ENCODE peak calls at places on chromosomes 3 and 15, in nine cellular contexts. S is K562, H is GM23338, M is A549, R is SK-N-SH, I is HCT116, N is HL-60, B is HepG2, E is GM12878. U is an unnamed sample.

GRCh38 chr15:47390208-47390765 is 327.0 kb upstream of the SEMA6D start:
- DNase-seq in S (no peak), H (no peak), M (no peak), R (no peak), I (no peak), N (no peak), B (no peak), E (no peak), U (no peak)

GRCh38 chr3:67704322-67704721 is 49.9 kb upstream of the SUCLG2 start:
- DNase-seq in S (no peak), H (peak), M (no peak), R (no peak), I (no peak), N (no peak), B (no peak), E (no peak), U (no peak)

GRCh38 chr3:197317250-197317963 is 19.0 kb upstream of the DLG1 start:
- DNase-seq in S (no peak), H (no peak), M (no peak), R (no peak), I (peak), N (no peak), B (no peak), E (no peak), U (no peak)

GRCh38 chr3:35500641-35501353 is 138.5 kb upstream of the ARPP21 start:
- DNase-seq in S (no peak), H (no peak), M (no peak), R (no peak), I (no peak), N (no peak), B (no peak), E (no peak), U (no peak)

GRCh38 chr15:56038015-56038414 is 44.6 kb upstream of the NEDD4 start:
- DNase-seq in S (no peak), H (no peak), M (no peak), R (no peak), I (no peak), N (no peak), B (no peak), E (no peak), U (no peak)

GRCh38 chr3:149813367-149814281 is 609 bp downstream of the RNF13 start:
- DNase-seq in S (peak), H (peak), M (no peak), R (peak), I (no peak), N (no peak), B (peak), E (no peak), U (no peak)

GRCh38 chr3:136595862-136596697 is 156.1 kb downstream of the STAG1 start:
- DNase-seq in S (no peak), H (no peak), M (no peak), R (no peak), I (no peak), N (no peak), B (no peak), E (no peak), U (no peak)

GRCh38 chr3:10693457-10693856 is 122.6 kb upstream of the SLC6A11 start:
- DNase-seq in S (no peak), H (peak), M (no peak), R (no peak), I (no peak), N (no peak), B (no peak), E (no peak), U (no peak)

GRCh38 chr3:126541628-126542339 is 16.9 kb downstream of the C3orf22 start:
- DNase-seq in S (no peak), H (peak), M (no peak), R (no peak), I (no peak), N (no peak), B (no peak), E (no peak), U (no peak)

GRCh38 chr3:23172059-23172458 is 31.1 kb upstream of the UBE2E2 start:
- DNase-seq in S (no peak), H (no peak), M (no peak), R (no peak), I (no peak), N (no peak), B (no peak), E (no peak), U (no peak)

GRCh38 chr15:75641603-75642002 is 1.6 kb upstream of the IMP3 start:
- DNase-seq in S (no peak), H (no peak), M (no peak), R (no peak), I (no peak), N (no peak), B (no peak), E (no peak), U (no peak)

DNA sequence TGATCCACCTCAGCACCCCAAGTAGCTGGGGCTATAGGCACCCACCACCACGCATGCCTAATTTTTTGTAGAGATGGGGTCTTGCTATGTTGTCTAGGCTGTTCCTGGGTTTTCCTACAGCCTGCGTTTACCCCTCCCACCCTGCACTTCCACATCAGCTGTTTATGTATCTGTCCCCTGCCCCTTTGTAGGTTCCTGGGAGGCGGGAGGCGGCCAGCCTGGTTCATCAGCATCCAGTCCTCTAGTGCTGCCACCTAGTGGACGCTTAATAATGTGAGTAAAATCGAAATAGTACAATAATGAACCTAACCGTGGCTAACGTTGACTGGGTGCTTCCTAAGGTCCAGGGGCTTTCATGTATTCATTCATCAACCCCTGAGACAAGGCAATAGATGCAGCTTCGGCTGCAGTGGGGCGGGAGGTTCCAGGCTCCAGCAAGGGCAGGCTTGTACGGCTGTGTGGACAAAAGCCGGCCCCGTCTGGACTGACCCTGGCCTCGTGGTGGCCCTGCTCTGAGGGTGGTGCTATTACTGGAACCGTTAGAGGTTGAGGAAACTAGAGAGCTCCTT is 1.2 kb upstream of the LCTL start:
- DNase-seq in S (peak), H (peak), M (peak), R (peak), I (peak), N (peak), B (peak), E (peak), U (peak)
- TF ChIP-seq REST in S (no peak), H (no peak), M (no peak), R (no peak), I (no peak), N (no peak), B (no peak), E (no peak), U (no peak)

DNA sequence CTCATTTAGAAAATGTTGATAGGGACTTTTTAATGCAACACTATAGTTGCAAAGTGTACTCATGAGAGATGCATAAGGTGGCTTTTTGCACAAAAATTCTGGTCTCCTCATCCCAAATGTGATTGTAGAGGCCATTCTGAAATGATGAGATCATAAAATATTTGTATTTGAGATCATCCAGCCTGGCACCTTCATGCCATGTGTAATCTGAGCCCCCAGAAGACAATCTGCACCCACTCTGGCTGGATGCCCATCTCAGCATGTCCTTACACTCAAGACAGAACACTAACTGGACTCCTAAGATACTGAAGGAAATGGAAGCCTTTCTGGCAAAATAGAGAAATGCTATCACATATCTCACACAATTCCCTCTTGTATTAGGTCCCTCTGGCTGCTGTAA is 49.2 kb downstream of the SLC7A14 start:
- DNase-seq in S (no peak), H (no peak), M (no peak), R (no peak), I (no peak), N (no peak), B (no peak), E (no peak), U (no peak)
- TF ChIP-seq REST in S (no peak), H (no peak), M (no peak), R (no peak), I (no peak), N (no peak), B (no peak), E (no peak), U (no peak)

GRCh38 chr3:1068985-1069384 is 23.8 kb upstream of the CNTN6 start:
- DNase-seq in S (no peak), H (no peak), M (no peak), R (no peak), I (no peak), N (no peak), B (no peak), E (no peak), U (no peak)

DNA sequence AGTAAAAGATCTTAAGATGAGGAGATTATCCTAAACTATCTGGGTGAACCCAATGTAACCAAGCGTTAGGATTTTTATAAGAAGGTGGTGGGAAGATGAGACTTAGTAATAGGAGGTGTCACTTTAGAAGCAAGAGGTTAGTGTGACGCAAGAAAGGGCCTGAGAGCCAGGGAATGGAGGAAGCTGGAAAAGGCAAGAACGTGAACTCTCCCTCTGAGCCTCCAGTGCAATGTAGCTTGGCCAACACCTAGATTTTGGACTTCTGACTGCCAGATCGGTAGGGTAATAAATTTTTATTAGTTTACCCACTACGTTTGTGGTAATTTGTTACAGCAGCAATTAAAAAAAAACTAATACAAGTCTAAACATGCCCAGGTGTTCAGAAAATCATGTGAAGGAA is 20.8 kb upstream of the CNTN6 start:
- DNase-seq in S (no peak), H (no peak), M (no peak), R (no peak), I (no peak), N (no peak), B (no peak), E (no peak), U (no peak)
- TF ChIP-seq REST in S (no peak), H (no peak), M (no peak), R (no peak), I (no peak), N (no peak), B (no peak), E (no peak), U (no peak)

GRCh38 chr15:66886241-66886675 is 179.1 kb upstream of the SMAD3 start:
- DNase-seq in S (no peak), H (no peak), M (no peak), R (no peak), I (no peak), N (no peak), B (no peak), E (no peak), U (no peak)
- TF ChIP-seq REST in S (no peak), H (no peak), M (no peak), R (no peak), I (no peak), N (no peak), B (no peak), E (no peak), U (no peak)

GRCh38 chr15:38854506-38854905 is 289.9 kb upstream of the RASGRP1 start:
- DNase-seq in S (no peak), H (no peak), M (no peak), R (no peak), I (no peak), N (no peak), B (no peak), E (no peak), U (no peak)

GRCh38 chr15:38859574-38859973 is 295.0 kb upstream of the RASGRP1 start:
- DNase-seq in S (no peak), H (no peak), M (no peak), R (no peak), I (no peak), N (no peak), B (no peak), E (no peak), U (no peak)

GRCh38 chr15:38857814-38858213 is 293.2 kb upstream of the RASGRP1 start:
- DNase-seq in S (peak), H (no peak), M (no peak), R (no peak), I (no peak), N (no peak), B (no peak), E (no peak), U (no peak)

GRCh38 chr15:38853608-38854007 is 289.0 kb upstream of the RASGRP1 start:
- DNase-seq in S (peak), H (peak), M (no peak), R (no peak), I (peak), N (no peak), B (no peak), E (no peak), U (no peak)
- TF ChIP-seq REST in S (no peak), H (no peak), M (no peak), R (no peak), I (no peak), N (no peak), B (no peak), E (no peak), U (no peak)

GRCh38 chr3:39668420-39668819 is 141.0 kb upstream of the MYRIP start:
- DNase-seq in S (peak), H (peak), M (peak), R (peak), I (peak), N (no peak), B (peak), E (no peak), U (no peak)

GRCh38 chr3:39665441-39665840 is 144.0 kb upstream of the MYRIP start:
- DNase-seq in S (no peak), H (no peak), M (no peak), R (no peak), I (no peak), N (no peak), B (no peak), E (no peak), U (no peak)

GRCh38 chr3:39671600-39671999 is 137.8 kb upstream of the MYRIP start:
- DNase-seq in S (no peak), H (no peak), M (no peak), R (no peak), I (no peak), N (no peak), B (no peak), E (no peak), U (no peak)

DNA sequence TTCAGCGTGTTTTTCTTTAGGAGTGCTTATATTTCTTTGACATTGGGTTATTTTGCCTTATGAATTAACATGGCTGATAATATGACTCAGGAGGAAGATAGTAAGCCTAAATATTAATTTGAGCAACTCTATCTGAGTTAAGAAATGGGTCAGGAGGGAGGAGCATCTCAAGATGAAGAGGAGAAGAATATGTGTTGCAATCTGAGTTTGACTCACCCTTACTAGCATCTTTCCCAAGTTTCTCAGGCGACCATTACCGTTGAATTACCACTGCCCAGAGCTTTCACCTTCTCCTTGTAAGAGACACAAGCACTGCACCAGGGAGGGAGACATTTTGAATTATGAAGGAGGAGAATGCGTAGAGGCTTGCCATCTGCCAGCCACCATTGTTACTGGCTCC is 138.3 kb upstream of the MYRIP start:
- DNase-seq in S (no peak), H (no peak), M (no peak), R (no peak), I (no peak), N (no peak), B (no peak), E (no peak), U (no peak)
- TF ChIP-seq REST in S (no peak), H (no peak), M (no peak), R (no peak), I (no peak), N (no peak), B (no peak), E (no peak), U (no peak)

GRCh38 chr15:71679223-71680078 is 130.9 kb upstream of the NR2E3 start:
- DNase-seq in S (no peak), H (peak), M (no peak), R (no peak), I (no peak), N (no peak), B (peak), E (no peak), U (no peak)

GRCh38 chr15:71680079-71680461 is 130.3 kb upstream of the NR2E3 start:
- DNase-seq in S (no peak), H (peak), M (no peak), R (no peak), I (no peak), N (no peak), B (no peak), E (no peak), U (no peak)

GRCh38 chr15:71677766-71678165 is 132.6 kb upstream of the NR2E3 start:
- DNase-seq in S (no peak), H (no peak), M (no peak), R (no peak), I (no peak), N (no peak), B (no peak), E (no peak), U (no peak)

GRCh38 chr15:71677352-71677751 is 133.0 kb upstream of the NR2E3 start:
- DNase-seq in S (no peak), H (no peak), M (no peak), R (no peak), I (no peak), N (no peak), B (no peak), E (no peak), U (no peak)

DNA sequence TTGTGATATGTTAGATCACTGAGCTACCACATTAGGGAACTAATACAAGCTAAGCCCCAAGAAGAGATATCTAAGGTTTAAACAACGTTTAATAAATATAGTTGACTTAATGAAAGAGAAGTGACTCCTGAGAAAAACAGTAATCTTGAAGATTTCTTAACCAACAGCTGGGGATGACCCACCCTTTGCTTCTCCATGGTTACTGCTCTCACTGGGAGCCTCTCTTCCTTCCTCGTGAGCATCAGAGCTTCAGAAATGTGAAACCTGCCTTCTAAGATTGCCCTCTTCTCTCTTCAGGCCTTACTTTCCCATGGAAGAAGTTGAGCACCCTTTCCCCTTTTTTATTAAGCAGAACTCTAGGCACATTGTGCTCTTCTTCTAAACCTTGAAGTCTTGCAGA is 132.2 kb upstream of the NR2E3 start:
- DNase-seq in S (no peak), H (no peak), M (no peak), R (no peak), I (no peak), N (no peak), B (no peak), E (no peak), U (no peak)
- TF ChIP-seq REST in S (no peak), H (no peak), M (no peak), R (no peak), I (no peak), N (no peak), B (no peak), E (no peak), U (no peak)